ENCODE peak calls at places on chromosomes 7 and 10, in seven cellular contexts. Z, Y, X, B, W, K and V are unnamed samples.

GRCh38 chr7:323410-323809 is 33.4 kb downstream of the FOXL3 start:
- DNase-seq in K (no peak), W (no peak), X (no peak), Z (no peak), Y (no peak), B (no peak), V (no peak)

GRCh38 chr7:139571651-139572050 is 48.2 kb downstream of the CLEC2L start:
- DNase-seq in K (no peak), Y (no peak), W (no peak), B (no peak), Z (no peak), X (no peak), V (no peak)

GRCh38 chr10:78292987-78293865 is 259.6 kb downstream of the RPS24 start:
- DNase-seq in X (peak), K (no peak), Y (peak), Z (peak), W (no peak), B (no peak), V (peak)

GRCh38 chr10:101614957-101615759 is 27.0 kb downstream of the DPCD start:
- DNase-seq in X (no peak), K (no peak), B (no peak), W (no peak), Y (peak), Z (no peak), V (no peak)

GRCh38 chr10:122374859-122375721 is 582 bp downstream of the PLEKHA1 start:
- DNase-seq in W (no peak), Y (peak), K (peak), B (peak), Z (peak), X (peak), V (peak)

GRCh38 chr10:118213456-118213855 is 128.7 kb downstream of the FAM204A start:
- DNase-seq in Y (no peak), W (no peak), B (no peak), X (no peak), Z (no peak), K (no peak), V (no peak)

GRCh38 chr7:10696064-10696463 is 277.6 kb upstream of the PHF14 start:
- DNase-seq in X (no peak), W (no peak), K (no peak), Z (no peak), Y (no peak), B (no peak), V (no peak)

GRCh38 chr10:72276421-72277339 is 3.0 kb downstream of the DDIT4 start:
- DNase-seq in Y (no peak), Z (peak), W (no peak), X (no peak), B (peak), K (no peak), V (peak)

GRCh38 chr7:884191-885003 is 8.0 kb downstream of the GET4 start:
- DNase-seq in B (no peak), X (no peak), Y (no peak), W (no peak), K (no peak), Z (no peak), V (no peak)

GRCh38 chr7:54788664-54789063 is 29.7 kb upstream of the SEC61G start:
- DNase-seq in W (peak), Z (peak), K (peak), B (peak), X (peak), Y (peak), V (peak)

GRCh38 chr7:102063736-102064135 is 222.9 kb upstream of the SH2B2 start:
- DNase-seq in X (peak), K (peak), W (peak), B (peak), Z (peak), Y (no peak), V (peak)

GRCh38 chr7:128703605-128704004 is 31.5 kb downstream of the GARIN1A start:
- DNase-seq in B (peak), Y (no peak), K (no peak), W (no peak), Z (peak), X (no peak), V (peak)

GRCh38 chr10:22712246-22712958 is 2.0 kb downstream of the PIP4K2A start:
- DNase-seq in Y (no peak), Z (peak), X (no peak), W (no peak), K (no peak), B (peak), V (no peak)

GRCh38 chr7:138527746-138528223 is 67.7 kb downstream of the TRIM24 start:
- DNase-seq in W (no peak), X (no peak), B (peak), Y (peak), Z (no peak), K (no peak), V (peak)

GRCh38 chr7:33761440-33762080 is 143.8 kb upstream of the BMPER start:
- DNase-seq in Z (no peak), B (peak), Y (no peak), K (no peak), X (no peak), W (no peak), V (peak)

GRCh38 chr7:31688347-31688746 is 1.3 kb downstream of the PPP1R17 start:
- DNase-seq in W (no peak), K (no peak), B (no peak), Y (no peak), Z (no peak), X (no peak), V (no peak)

GRCh38 chr7:154581251-154581890 is 421.6 kb downstream of the PAXIP1 start:
- DNase-seq in B (no peak), W (no peak), Z (no peak), Y (no peak), K (no peak), X (no peak), V (no peak)

GRCh38 chr7:149003560-149004305 is 24.6 kb downstream of the PDIA4 start:
- DNase-seq in Y (no peak), Z (no peak), B (no peak), X (no peak), W (no peak), K (no peak), V (no peak)

GRCh38 chr7:138797715-138798320 is at the start of the genes ATP6V0A4 and TMEM213:
- DNase-seq in K (no peak), W (peak), Y (no peak), B (no peak), Z (no peak), X (peak), V (peak)

GRCh38 chr10:71244638-71245419 is 32.5 kb downstream of the UNC5B start:
- DNase-seq in B (peak), K (no peak), Z (peak), X (no peak), W (no peak), Y (no peak), V (no peak)

GRCh38 chr7:116169060-116169459 is 41.3 kb upstream of the TES start:
- DNase-seq in K (no peak), B (peak), W (no peak), X (no peak), Y (no peak), Z (peak), V (no peak)

GRCh38 chr10:624605-625334 is 64.7 kb downstream of the DIP2C start:
- DNase-seq in Z (peak), Y (no peak), W (peak), K (peak), X (peak), B (peak), V (peak)

GRCh38 chr7:108009873-108010272 is 6.9 kb upstream of the LAMB1 start:
- DNase-seq in K (no peak), Y (no peak), Z (no peak), B (no peak), X (no peak), W (no peak), V (no peak)

GRCh38 chr7:98217623-98218582 is 6.7 kb downstream of the BHLHA15 start:
- DNase-seq in B (no peak), X (no peak), K (no peak), Y (no peak), Z (no peak), W (no peak), V (no peak)

GRCh38 chr7:98194186-98194585 is 17.1 kb upstream of the BHLHA15 start:
- DNase-seq in K (no peak), W (no peak), Z (no peak), Y (no peak), B (no peak), X (no peak), V (no peak)

GRCh38 chr7:50284296-50284695 is 20.2 kb upstream of the IKZF1 start:
- DNase-seq in K (no peak), B (no peak), Z (no peak), W (no peak), Y (no peak), X (no peak), V (no peak)

GRCh38 chr7:18995811-18996400 is 121.5 kb downstream of the TWIST1 start:
- DNase-seq in X (no peak), B (no peak), K (no peak), Z (peak), Y (no peak), W (no peak), V (no peak)
- H2BK5ac ChIP-seq in X (no peak), B (no peak), K (peak), Z (no peak), Y (no peak), W (no peak), V (no peak)

GRCh38 chr10:132939957-132940790 is 2.2 kb downstream of the CFAP46 start:
- DNase-seq in W (no peak), Y (peak), Z (peak), K (no peak), B (peak), X (peak), V (peak)
- H3K18ac ChIP-seq in W (no peak), Y (no peak), Z (no peak), K (no peak), B (no peak), X (no peak), V (no peak)

DNA sequence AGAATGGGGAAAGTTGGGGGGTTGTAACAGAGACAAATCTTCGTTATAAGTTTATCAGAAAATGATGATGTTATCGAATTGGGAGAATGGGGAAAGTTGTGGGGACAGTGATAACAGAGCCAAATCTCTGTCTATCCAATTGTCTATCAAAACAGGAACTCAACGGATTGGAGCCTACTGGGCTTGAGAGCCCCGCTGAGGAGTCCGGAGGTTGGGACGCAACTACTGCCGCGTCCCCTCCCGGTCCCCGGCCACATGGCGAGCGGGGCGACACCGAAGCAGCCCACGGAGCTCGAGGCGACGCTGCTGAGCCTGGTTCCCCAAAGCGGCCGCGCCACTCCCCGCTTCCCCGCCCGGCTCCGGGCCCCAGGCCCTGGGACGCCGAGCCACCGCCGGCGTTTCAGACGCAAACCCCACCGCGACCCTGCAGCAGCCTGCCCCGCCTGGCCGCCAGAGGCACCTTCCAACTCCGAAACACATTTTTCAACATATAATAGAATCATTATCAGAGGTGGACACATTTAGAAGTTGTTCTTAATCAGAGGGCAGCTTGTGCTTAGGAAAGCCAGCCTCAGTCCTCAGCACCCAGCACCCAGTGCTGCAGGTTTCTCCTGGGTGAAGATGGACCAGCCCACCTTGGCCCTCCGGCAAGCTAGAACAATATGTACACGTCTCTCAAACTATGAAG is 13.8 kb upstream of the RALA start:
- DNase-seq in Y (peak), K (no peak), W (no peak), Z (no peak), X (peak), B (no peak), V (peak)
- H2BK5ac ChIP-seq in Y (no peak), K (no peak), W (no peak), Z (peak), X (no peak), B (no peak), V (no peak)

GRCh38 chr10:82084496-82084895 is 209.5 kb downstream of the NRG3 start:
- DNase-seq in W (no peak), B (no peak), K (no peak), X (no peak), Z (no peak), Y (no peak), V (no peak)
- H3K18ac ChIP-seq in W (no peak), B (no peak), K (no peak), X (no peak), Z (no peak), Y (no peak), V (no peak)